ENCODE peak calls at places on chromosomes 11 and 22, in eight cellular contexts. P is uterus, G is A549, O is type B pancreatic cell, D is SK-N-SH, K is Peyer's patch, H is spleen, L is heart right ventricle. R is an unnamed sample.

GRCh38 chr11:2844996-2845395 is 40.6 kb downstream of the CDKN1C start:
- DNase-seq in L (no peak), G (no peak), O (no peak), P (no peak), H (no peak), K (no peak), D (no peak), R (no peak)

GRCh38 chr11:59822989-59823566 is 12.5 kb upstream of the MRPL16 start:
- DNase-seq in D (peak), G (peak), P (no peak), O (no peak), L (no peak), K (peak), H (no peak), R (no peak)

GRCh38 chr11:10941429-10941828 is 83.6 kb upstream of the ZBED5 start:
- DNase-seq in H (no peak), P (no peak), O (no peak), K (no peak), G (no peak), L (no peak), D (no peak), R (no peak)

GRCh38 chr22:20080445-20080775 is 369 bp downstream of the DGCR8 start:
- DNase-seq in H (peak), G (peak), O (no peak), L (peak), K (peak), P (peak), D (peak), R (no peak)

GRCh38 chr22:24758164-24758799 is 16.2 kb downstream of the PIWIL3 start:
- DNase-seq in P (peak), L (peak), O (no peak), H (no peak), G (peak), D (peak), K (peak), R (no peak)

GRCh38 chr11:75578977-75579376 is 16.9 kb downstream of the SERPINH1 start:
- DNase-seq in L (no peak), G (no peak), D (no peak), O (no peak), P (no peak), K (no peak), H (no peak), R (no peak)

GRCh38 chr22:22931557-22932270 is 44.1 kb downstream of the IGLL5 start:
- DNase-seq in G (no peak), L (no peak), P (no peak), D (no peak), O (no peak), K (no peak), H (peak), R (peak)

GRCh38 chr11:35144103-35144741 is 5.3 kb downstream of the CD44 start:
- DNase-seq in G (no peak), K (peak), H (peak), L (no peak), O (no peak), D (no peak), P (no peak), R (no peak)

GRCh38 chr11:67505605-67506396 is 638 bp upstream of the PITPNM1 start:
- DNase-seq in K (peak), L (peak), H (peak), O (peak), D (peak), G (peak), P (peak), R (no peak)

GRCh38 chr11:103528046-103528445 is 418.8 kb downstream of the DYNC2H1 start:
- DNase-seq in H (no peak), P (no peak), L (no peak), G (no peak), K (no peak), D (no peak), O (no peak), R (no peak)

GRCh38 chr22:42848941-42849340 is 8.1 kb downstream of the ARFGAP3 start:
- DNase-seq in O (no peak), G (no peak), D (no peak), L (no peak), K (no peak), P (no peak), H (no peak), R (no peak)

GRCh38 chr22:23834830-23835772 is 3.7 kb downstream of the DERL3 start:
- DNase-seq in L (peak), H (peak), K (peak), P (peak), D (peak), G (no peak), O (no peak), R (peak)

GRCh38 chr11:45102361-45102809 is 44.1 kb upstream of the PRDM11 start:
- DNase-seq in L (no peak), P (no peak), D (no peak), H (no peak), K (peak), G (no peak), O (peak), R (no peak)

GRCh38 chr11:88175004-88175706 is at the start of gene RAB38:
- DNase-seq in P (peak), G (no peak), O (peak), K (peak), L (peak), D (peak), H (peak), R (peak)

DNA sequence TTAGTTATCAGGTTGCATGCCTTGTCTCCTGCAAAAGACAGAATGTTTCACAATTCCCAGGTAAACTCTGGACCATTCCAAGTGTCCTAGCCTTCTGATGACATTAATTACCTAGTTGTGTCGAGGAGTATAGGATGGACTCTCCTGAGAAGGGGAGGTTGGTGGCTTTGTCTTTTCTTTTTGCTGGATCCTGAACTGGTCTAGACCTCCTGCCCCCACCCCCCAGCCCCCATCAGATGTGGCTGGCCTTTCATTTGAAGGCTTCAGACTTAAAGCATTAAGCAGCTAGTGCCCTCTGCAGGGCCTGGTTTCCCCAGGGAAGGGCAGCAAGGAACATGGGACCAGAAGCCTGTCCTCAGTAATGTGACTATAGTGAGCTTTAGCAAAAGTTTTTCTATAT is 9.7 kb downstream of the MCAM start:
- DNase-seq in D (peak), L (no peak), G (no peak), K (no peak), P (no peak), O (no peak), H (no peak), R (no peak)
- TF ChIP-seq CTCF in D (no peak), L (peak), G (no peak), K (no peak), P (no peak), O (no peak), H (no peak), R (peak)

DNA sequence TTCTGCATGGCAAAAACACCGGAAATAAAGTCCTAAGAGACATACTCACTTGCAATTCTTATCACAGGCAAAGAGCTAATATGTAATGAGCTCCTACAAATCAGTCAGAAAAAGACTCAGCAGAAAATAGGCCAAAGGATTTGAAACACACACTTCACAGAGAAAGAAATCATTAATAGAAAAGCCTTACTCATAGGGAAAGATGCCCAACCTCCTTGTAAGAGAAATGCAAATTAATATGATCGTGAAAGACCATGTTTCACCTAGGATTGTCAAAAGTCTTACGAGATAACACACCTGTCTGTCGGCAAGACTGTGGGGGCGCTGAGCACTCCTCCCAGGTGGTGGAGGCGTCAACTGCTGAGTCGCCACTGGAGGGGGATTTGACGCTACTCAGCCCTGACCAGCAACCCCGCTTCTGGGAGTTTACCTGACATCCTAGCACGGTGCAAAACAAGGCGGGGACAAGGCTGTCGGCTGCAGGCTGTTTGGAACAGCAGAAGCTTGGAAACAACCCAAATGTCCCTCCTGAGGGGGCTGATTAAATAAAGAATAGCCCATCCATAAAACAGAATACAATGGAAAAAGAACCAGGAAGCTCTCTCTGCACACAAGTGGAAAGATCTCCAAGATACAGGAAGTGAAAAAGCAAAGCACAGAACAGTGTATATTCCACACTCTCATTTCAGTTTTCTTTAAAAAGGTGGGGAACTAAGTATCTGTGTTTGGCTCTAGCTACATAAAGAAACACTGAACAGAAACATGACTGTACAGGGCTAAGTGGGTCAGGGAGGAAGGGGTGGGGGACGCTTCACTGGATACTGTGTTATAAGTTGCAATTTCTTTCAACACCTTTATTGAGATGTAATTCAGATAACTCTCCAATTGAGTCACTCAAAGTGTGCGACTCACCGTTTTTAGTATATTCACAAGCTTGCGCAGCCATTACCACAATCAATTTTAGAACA is 11.5 kb downstream of the CSNK1E start:
- DNase-seq in L (no peak), H (no peak), P (no peak), D (no peak), O (no peak), G (no peak), K (peak), R (no peak)
- TF ChIP-seq CTCF in L (no peak), H (no peak), P (peak), D (no peak), O (no peak), G (no peak), K (no peak), R (peak)

DNA sequence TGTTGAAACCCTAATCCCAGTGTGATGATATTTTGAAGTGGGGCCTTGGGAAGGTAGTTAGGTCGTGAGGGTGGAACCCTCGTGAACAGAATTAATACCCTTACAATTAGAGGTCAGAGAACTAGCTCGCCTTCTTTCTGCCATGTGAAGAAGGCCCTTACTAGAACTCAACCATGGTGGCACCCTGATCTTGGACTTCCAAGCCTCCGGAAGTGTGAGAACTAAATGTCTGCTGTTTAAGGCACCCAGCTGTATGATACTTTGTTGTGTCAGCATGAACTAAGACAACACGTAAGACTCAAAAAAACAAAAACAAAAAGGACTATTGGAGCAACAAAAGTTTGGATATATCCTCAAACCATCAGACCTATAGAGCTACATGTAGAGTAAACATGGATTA is 52.0 kb downstream of the TMEM123 start:
- DNase-seq in G (no peak), O (no peak), K (no peak), H (no peak), P (no peak), D (no peak), L (no peak), R (no peak)
- TF ChIP-seq CTCF in G (no peak), O (no peak), K (no peak), H (no peak), P (no peak), D (no peak), L (no peak), R (no peak)

DNA sequence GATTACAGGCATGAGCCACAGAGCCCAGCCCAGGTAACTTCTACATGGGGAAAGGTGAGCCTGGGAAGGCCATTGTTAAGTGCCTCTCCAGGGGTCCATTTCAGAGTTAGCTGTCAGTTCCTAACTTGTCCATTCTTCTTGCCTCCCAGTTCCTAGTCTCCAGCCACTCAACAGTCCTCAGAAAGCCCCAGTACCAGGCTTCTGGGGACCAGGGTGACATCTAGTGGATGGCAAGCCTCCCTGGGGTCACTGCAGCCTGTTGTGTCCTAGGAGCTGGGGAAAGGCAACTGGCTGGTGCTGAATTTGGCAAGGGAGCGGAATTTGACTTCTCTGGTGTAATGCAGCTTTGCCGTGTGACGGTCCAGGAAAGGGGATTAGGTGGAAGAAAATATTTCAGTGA is 2.1 kb downstream of the LGALS12 start:
- DNase-seq in D (peak), L (peak), O (no peak), P (no peak), H (no peak), G (peak), K (peak), R (no peak)
- TF ChIP-seq CTCF in D (peak), L (peak), O (peak), P (no peak), H (no peak), G (peak), K (peak), R (peak)

GRCh38 chr22:31199187-31199586 is 12.9 kb upstream of the LIMK2 start:
- DNase-seq in P (no peak), H (no peak), O (no peak), K (peak), L (no peak), D (no peak), G (no peak), R (no peak)
- TF ChIP-seq CTCF in P (no peak), H (no peak), O (peak), K (peak), L (peak), D (peak), G (no peak), R (peak)

DNA sequence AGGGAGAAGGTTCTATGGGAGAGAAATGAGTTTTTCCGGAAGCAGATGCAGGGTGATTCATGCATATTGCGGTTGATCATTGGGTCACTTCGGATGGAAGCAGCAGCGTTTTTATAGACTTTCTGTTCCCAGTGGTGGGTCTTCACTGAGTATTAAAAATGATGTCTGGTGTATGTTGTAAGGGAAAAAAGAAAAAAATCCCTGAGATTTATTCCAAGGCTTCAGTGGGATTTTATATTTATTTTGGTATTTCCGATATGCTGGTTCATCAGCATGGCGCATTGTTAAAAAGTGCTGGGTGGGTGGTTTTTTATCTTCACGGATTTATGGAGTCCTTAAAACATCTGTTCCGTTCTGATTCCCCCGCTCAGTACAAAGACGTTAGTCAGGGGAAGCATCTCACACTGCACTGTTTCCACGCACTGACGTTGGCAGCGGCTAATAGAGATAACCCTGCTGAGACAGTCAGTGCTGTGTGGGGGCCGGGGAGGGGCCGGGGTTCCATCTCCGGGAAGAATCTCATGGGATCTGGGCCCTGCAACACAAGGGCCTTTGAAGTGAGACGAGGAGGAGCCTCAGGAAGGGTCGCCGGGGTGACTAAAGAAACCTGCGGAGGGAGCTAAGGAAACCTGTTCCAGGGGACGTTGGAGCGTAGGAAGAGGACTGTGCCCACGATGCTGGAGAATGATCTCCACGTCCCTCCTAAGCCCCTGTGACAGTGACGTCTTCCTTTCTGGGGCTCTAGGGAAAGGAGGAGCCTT is 390.0 kb downstream of the NTM start:
- DNase-seq in O (no peak), P (no peak), H (no peak), K (no peak), D (no peak), L (no peak), G (no peak), R (no peak)
- TF ChIP-seq CTCF in O (no peak), P (no peak), H (no peak), K (no peak), D (no peak), L (no peak), G (no peak), R (peak)

GRCh38 chr22:50277761-50278160 is 7.6 kb upstream of the MAPK11 start:
- DNase-seq in G (no peak), L (no peak), P (no peak), O (no peak), K (no peak), H (no peak), D (no peak), R (no peak)

GRCh38 chr22:50274311-50274710 is 4.1 kb upstream of the MAPK11 start:
- DNase-seq in H (no peak), K (peak), G (peak), L (peak), O (no peak), P (peak), D (peak), R (no peak)

GRCh38 chr22:50275181-50276055 is 5.2 kb upstream of the MAPK11 start:
- DNase-seq in K (no peak), P (no peak), G (no peak), L (no peak), H (no peak), D (no peak), O (no peak), R (no peak)

GRCh38 chr22:50278461-50278860 is 8.3 kb upstream of the MAPK11 start:
- DNase-seq in P (no peak), D (no peak), L (no peak), G (no peak), K (no peak), O (no peak), H (no peak), R (no peak)

DNA sequence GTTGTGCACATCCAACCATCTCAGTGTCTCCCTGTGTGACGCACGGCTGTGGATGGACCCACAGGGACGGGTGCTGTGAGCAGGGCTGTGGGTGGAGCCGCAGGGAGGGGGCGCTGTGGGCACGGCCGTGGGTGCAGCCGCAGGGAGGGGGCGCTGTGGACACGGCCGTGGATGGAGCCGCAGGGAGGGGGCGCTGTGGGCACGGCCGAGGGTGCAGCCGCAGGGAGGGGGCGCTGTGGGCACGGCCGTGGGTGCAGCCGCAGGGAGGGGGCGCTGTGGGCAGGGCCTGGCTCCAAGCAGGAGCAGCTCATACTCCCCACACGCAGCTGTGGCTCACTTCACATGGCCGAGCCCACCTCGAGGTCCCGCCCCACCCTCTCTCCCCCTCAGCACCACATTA is 6.0 kb upstream of the MAPK11 start:
- DNase-seq in K (peak), H (peak), G (no peak), L (peak), O (no peak), P (no peak), D (peak), R (no peak)
- TF ChIP-seq CTCF in K (peak), H (peak), G (peak), L (peak), O (peak), P (peak), D (peak), R (peak)

DNA sequence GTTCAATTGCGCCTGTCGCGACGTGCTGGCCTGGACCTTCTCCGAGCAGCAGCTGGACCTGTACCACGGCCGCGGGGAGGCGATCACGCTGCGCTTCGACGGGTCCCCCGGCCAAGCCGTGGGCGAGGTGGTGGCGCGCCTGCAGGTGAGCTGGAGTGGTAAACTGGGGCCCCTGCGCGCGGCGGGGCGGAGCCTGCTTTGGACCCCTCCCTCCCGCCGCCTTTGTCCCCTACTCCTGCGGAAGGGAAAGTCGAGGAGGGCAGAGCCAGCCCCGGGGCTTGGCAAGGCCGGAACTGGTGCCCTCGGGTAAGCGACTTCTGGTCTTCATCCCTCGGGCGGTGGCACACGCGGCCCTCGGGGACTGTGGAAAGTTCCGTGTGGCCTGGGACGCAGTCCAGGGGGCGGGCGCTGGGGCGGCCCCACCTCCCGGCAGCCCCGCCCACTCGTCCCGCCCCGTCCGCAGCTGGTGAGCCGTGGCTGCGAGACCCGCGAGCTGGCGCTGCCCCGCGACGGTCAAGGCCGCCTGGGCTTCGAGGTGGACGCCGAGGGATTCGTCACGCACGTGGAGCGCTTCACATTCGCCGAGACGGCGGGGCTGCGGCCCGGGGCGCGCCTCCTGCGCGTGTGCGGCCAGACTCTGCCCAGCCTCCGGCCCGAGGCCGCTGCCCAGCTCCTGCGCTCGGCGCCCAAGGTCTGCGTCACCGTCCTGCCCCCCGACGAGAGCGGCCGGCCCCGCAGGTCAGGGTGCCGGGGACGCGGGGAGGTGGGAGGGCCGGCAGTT is 9.2 kb downstream of the SIPA1 start:
- DNase-seq in G (peak), L (no peak), P (no peak), K (peak), O (no peak), H (peak), D (peak), R (peak)
- TF ChIP-seq CTCF in G (no peak), L (no peak), P (no peak), K (peak), O (no peak), H (no peak), D (peak), R (no peak)

GRCh38 chr11:64314146-64314804 is 3.1 kb downstream of the TRMT112 start:
- DNase-seq in H (no peak), D (peak), P (no peak), K (no peak), L (no peak), O (no peak), G (no peak), R (peak)
- TF ChIP-seq CTCF in H (no peak), D (peak), P (no peak), K (no peak), L (no peak), O (peak), G (no peak), R (peak)

GRCh38 chr11:16883179-16883578 is 131.0 kb downstream of the PLEKHA7 start:
- DNase-seq in P (no peak), G (no peak), O (no peak), H (no peak), K (peak), D (no peak), L (peak), R (no peak)
- TF ChIP-seq CTCF in P (no peak), G (no peak), O (no peak), H (no peak), K (peak), D (no peak), L (peak), R (peak)

R was measured in chondrocyte.